ENCODE peak calls at places on chromosome 21, in six cellular contexts. I is cardiac muscle cell, H is H1, V is GM13976, S is brain microvascular endothelial cell, F is NB4. W is an unnamed sample.

GRCh38 chr21:25234857-25235801 is 372.2 kb downstream of the MRPL39 start:
- DNase-seq in H (no peak), F (no peak), V (no peak), S (no peak), I (no peak), W (no peak)

GRCh38 chr21:44290327-44291077 is 4.8 kb downstream of the AIRE start:
- DNase-seq in I (no peak), H (no peak), F (no peak), S (no peak), V (no peak), W (no peak)

GRCh38 chr21:23939369-23940065 is 1667.8 kb downstream of the MRPL39 start:
- DNase-seq in S (no peak), I (no peak), V (no peak), F (no peak), H (no peak), W (no peak)

GRCh38 chr21:26554365-26554764 is 18.7 kb downstream of the CYYR1 start:
- DNase-seq in H (no peak), V (no peak), F (no peak), I (peak), S (no peak), W (no peak)

GRCh38 chr21:29378814-29379213 is 80.1 kb downstream of the BACH1 start:
- DNase-seq in H (no peak), S (peak), F (no peak), I (no peak), V (no peak), W (no peak)

GRCh38 chr21:17712887-17713286 is 100.2 kb upstream of the BTG3 start:
- DNase-seq in V (no peak), F (no peak), S (no peak), H (no peak), I (no peak), W (no peak)

GRCh38 chr21:34942911-34943310 is 106.2 kb downstream of the RUNX1 start:
- DNase-seq in I (no peak), S (no peak), H (no peak), V (no peak), F (no peak), W (no peak)

GRCh38 chr21:34874689-34875513 is 174.2 kb downstream of the RUNX1 start:
- DNase-seq in S (no peak), F (no peak), V (peak), H (no peak), I (no peak), W (no peak)

GRCh38 chr21:34510148-34511142 is 1.6 kb downstream of the KCNE1 start:
- DNase-seq in F (peak), V (peak), I (peak), S (peak), H (peak), W (peak)

GRCh38 chr21:27168084-27168483 is 201.2 kb upstream of the ADAMTS5 start:
- DNase-seq in S (no peak), V (no peak), H (no peak), F (no peak), I (no peak), W (no peak)

GRCh38 chr21:29376556-29376955 is 77.8 kb downstream of the BACH1 start:
- DNase-seq in I (peak), S (peak), V (peak), F (peak), H (peak), W (peak)

GRCh38 chr21:31566061-31566460 is 93.4 kb upstream of the SOD1 start:
- DNase-seq in V (no peak), F (no peak), S (no peak), H (no peak), I (no peak), W (no peak)

GRCh38 chr21:35071347-35071746 is 22.2 kb upstream of the RUNX1 start:
- DNase-seq in F (no peak), V (no peak), I (no peak), H (no peak), S (no peak), W (no peak)

GRCh38 chr21:26447932-26448331 is 125.2 kb downstream of the CYYR1 start:
- DNase-seq in H (no peak), V (no peak), F (no peak), S (no peak), I (no peak), W (no peak)

GRCh38 chr21:29295066-29295650 is 3.6 kb upstream of the BACH1 start:
- DNase-seq in V (no peak), F (no peak), S (no peak), I (no peak), H (no peak), W (peak)

DNA sequence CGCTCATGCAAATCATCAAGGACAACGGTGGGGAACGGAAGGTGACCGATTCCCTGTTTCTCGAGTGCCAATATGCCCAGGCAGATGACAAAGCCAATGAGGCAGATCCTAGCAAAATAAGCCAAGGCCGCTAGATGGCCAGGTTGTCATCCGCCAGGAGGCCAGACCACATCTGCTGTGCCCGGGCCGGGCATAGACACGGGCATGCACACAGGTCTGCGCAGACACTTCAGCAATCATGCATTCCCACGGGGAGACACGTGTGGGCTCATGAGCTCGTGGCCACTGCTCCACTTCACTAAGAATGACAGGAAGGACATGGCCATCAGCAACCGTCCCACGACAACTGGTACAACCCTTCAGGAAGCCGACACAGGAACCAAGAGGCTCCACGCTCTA is 23.4 kb downstream of the WDR4 start:
- DNase-seq in I (no peak), V (no peak), S (no peak), H (no peak), F (no peak), W (no peak)
- TF ChIP-seq CTCF in I (no peak), V (no peak), S (no peak), H (no peak), F (no peak), W (no peak)

GRCh38 chr21:22120616-22121266 is 1122.5 kb downstream of the NCAM2 start:
- DNase-seq in F (peak), I (no peak), H (peak), S (no peak), V (no peak), W (no peak)
- TF ChIP-seq CTCF in F (peak), I (peak), H (peak), S (peak), V (no peak), W (no peak)

DNA sequence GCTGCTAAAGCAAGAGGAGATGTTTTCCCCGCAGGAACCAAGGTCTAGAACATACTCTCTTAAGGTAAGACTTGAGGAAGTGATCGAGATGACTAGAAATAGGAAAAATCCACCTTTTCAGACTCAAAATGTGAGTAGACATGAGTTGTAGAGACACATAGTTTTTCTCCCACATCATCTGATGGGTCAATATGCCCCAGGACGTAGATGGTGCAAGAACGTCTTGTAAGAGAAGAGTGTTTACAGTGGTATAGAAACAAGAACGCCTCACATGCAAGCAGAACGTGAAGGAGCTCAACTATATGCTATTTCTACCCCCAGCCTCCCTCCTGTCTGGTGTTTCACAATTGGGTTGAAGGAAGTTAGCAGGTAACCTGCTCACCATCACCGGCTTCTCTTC is 144.0 kb upstream of the BACE2 start:
- DNase-seq in H (no peak), V (no peak), F (no peak), I (no peak), S (no peak), W (no peak)
- TF ChIP-seq CTCF in H (no peak), V (no peak), F (no peak), I (no peak), S (no peak), W (no peak)

GRCh38 chr21:46098303-46099141 is 610 bp downstream of the COL6A2 start:
- DNase-seq in H (no peak), V (peak), F (no peak), I (peak), S (no peak), W (peak)

GRCh38 chr21:46100020-46100419 is 2.1 kb downstream of the COL6A2 start:
- DNase-seq in I (no peak), H (no peak), V (no peak), S (no peak), F (no peak), W (no peak)

GRCh38 chr21:46097826-46098286 is at the start of gene COL6A2:
- DNase-seq in V (peak), I (peak), H (peak), S (peak), F (no peak), W (peak)

GRCh38 chr21:46100426-46100825 is 2.5 kb downstream of the COL6A2 start:
- DNase-seq in H (no peak), F (no peak), S (no peak), V (no peak), I (no peak), W (no peak)

DNA sequence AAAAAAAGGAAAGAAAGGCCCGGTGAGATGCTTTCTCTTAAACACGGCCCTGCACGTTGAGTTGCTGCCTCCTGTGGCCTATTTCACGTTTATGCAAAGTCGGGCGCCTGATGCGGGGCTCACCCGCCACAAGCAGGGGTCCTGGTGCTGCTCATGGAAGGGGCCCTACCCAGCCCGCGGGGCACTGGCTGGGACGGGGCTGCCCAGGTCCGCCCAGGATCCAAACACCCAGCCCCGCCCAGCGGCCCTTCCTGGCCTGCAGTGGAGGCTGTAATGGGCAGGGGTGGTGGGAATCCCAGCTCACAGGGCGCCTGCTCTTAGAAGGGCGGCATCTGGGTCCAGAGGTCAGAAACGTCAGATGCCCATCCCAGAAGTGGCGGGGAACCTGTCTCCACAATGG is 1.6 kb downstream of the COL6A2 start:
- DNase-seq in I (no peak), S (no peak), V (peak), F (no peak), H (no peak), W (peak)
- TF ChIP-seq CTCF in I (peak), S (peak), V (no peak), F (no peak), H (no peak), W (no peak)

DNA sequence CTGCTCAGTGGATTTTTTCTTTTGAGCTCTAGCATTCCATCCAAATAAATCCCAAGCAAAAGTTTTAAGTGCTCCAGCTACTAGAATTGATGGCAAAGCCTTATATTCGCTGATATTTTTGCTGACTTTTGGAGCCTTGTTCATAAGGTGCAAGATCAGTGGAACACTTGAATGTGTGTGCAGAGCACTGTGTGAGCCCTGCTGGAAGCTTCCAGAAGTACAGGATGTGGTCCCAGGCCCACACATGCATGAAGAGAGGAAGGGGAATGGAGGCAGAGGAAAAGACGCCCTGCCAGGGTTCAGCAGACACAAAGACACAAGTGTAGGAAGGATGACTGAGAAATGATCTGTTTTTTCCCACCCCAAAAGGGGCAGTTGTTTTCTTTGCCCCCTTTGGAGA is 169.4 kb downstream of the KCNJ6 start:
- DNase-seq in I (no peak), S (no peak), V (no peak), F (no peak), H (no peak), W (no peak)
- TF ChIP-seq CTCF in I (peak), S (peak), V (no peak), F (no peak), H (no peak), W (no peak)

DNA sequence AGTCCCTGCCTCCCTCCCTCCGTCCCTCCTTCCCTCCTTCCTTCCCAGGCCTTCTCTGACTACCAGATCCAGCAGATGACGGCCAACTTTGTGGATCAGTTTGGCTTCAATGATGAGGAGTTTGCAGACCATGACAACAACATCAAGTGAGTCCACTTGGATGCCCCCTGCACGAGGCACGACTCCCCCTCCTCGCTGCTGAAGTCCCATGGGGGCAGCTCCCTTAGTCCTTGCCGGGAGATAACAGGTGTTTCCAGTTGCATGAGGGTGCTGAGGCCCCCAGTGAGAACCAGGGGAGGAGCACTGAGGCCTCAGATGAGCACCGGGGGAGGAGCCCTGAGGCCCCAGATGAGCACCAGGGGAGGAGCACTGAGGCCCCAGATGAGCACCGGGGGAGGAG is 200.0 kb downstream of the LIPI start:
- DNase-seq in S (no peak), H (no peak), F (no peak), I (no peak), V (no peak), W (no peak)
- TF ChIP-seq CTCF in S (no peak), H (no peak), F (no peak), I (no peak), V (no peak), W (no peak)

GRCh38 chr21:39022901-39023693 is 160.2 kb downstream of the PSMG1 start:
- DNase-seq in I (peak), S (no peak), V (no peak), H (no peak), F (no peak), W (no peak)
- TF ChIP-seq CTCF in I (peak), S (peak), V (no peak), H (peak), F (no peak), W (no peak)

GRCh38 chr21:45333583-45334121 is 46.0 kb upstream of the POFUT2 start:
- DNase-seq in V (no peak), F (no peak), S (peak), H (no peak), I (no peak), W (no peak)
- TF ChIP-seq CTCF in V (no peak), F (no peak), S (no peak), H (no peak), I (no peak), W (no peak)

DNA sequence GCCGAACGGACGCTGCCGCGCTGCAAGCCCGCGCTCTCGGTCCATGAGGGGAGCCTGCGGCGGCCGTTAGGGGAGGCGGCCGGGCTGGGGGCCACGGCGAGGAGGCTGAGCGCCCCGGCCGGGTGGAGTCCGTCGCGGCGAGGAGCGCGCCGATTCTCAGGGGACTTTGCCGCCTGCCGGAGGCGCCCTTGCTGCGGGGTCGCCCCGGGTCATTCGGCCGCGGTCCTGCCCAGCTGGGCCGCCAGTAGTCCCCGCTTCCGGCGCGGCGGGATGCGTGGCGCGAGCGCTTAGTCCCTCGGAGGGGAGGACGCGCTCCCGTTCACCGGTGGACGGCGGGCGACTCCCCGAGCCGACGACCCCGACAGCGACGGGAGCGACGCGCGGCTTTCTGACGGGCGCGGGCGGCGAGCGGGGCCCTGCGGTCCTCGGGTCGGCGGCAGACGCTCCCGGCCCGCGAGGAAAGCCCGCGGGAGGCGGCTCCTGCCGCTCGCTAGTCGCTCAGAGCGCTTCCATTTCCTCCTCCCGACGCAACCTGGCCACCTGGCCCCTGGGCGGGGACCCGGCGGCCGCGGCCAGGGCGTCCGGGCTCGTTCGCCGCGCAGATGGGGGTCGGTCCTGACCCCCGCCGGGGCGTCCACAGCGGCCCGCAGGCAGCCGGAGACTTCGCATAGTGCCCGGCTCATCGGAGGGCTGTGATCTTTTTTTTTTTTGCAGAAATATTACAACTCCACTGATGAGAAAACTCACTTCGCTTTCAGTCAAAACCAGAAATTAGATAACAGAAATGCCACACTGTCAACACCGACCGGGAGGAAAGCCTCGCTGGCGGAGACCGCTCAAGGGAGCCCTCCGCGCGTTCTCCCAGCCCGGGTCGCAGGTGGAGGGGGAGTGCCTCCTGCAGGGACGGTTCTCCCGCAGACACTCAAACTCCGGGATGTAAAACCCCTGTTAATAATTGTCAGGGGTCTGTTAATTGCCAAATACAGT is 640 bp upstream of the ZBTB21 start:
- DNase-seq in F (peak), I (peak), S (no peak), V (peak), H (no peak), W (peak)
- TF ChIP-seq CTCF in F (no peak), I (no peak), S (no peak), V (peak), H (no peak), W (no peak)

DNA sequence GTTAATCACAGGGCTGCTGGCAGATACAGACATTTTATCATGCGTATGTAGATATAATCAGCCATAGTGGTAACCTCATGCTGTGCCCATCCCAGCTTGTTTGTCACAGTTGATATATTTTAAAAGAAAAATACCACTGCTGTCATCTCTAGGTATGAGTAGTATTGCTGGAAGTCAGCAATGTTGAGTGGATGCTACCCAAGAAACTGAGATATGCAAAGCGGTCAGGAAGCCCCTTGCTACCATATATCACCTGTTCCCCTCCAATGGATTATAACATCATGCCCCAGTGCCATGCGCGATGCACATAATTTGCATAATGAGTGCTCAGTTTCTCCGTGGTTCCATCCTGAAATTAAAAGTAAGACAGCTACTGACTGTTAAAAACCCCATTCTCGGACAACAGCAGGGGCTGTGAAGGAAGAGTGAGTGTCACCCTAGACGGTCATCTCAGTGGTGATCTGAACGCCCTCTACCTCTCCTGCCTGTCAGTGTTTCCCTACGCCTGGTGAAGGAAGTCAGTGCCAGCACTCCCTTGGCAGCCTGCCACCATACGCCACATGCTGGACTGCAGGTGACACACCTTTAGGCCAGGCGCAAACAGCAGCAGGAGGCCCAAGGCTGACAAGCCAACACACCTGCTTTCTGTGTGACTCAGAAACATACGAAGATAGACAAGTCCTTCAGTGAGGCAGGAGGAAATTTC is 2.7 kb downstream of the IL10RB start:
- DNase-seq in S (no peak), I (no peak), F (no peak), V (peak), H (no peak), W (peak)
- TF ChIP-seq CTCF in S (no peak), I (no peak), F (no peak), V (no peak), H (no peak), W (no peak)

W was measured in activated CD8-positive, alpha-beta T cell treated with anti-CD3 and anti-CD28 coated beads for 36 hours.